ENCODE peak calls at places on chromosomes 3 and 15, in five cellular contexts. Z is stomach, P is OCI-LY7, Y is heart left ventricle, S is IMR-90. D is an unnamed sample. For H3K9me3, the result is how much of the 10 kb centered on the place peaks cover.

GRCh38 chr15:90588427-90588826 is 58.7 kb downstream of the CRTC3 start:
- DNase-seq in Z (no peak), P (no peak), Y (no peak), S (peak), D (no peak)

GRCh38 chr3:96175500-96175899 is 638.9 kb upstream of the EPHA6 start:
- DNase-seq in Z (no peak), P (no peak), Y (no peak), S (no peak), D (no peak)

GRCh38 chr3:72722930-72723726 is 125.1 kb downstream of the SHQ1 start:
- DNase-seq in Z (peak), P (no peak), Y (no peak), S (peak), D (no peak)

GRCh38 chr15:95262866-95263564 is 1031.7 kb downstream of the MCTP2 start:
- DNase-seq in Z (no peak), P (no peak), Y (no peak), S (peak), D (no peak)

GRCh38 chr3:187456268-187456667 is 88.1 kb downstream of the RTP4 start:
- DNase-seq in Z (peak), P (no peak), Y (peak), S (no peak), D (no peak)

GRCh38 chr3:187922704-187923393 is 177.6 kb upstream of the BCL6 start:
- DNase-seq in Z (no peak), P (no peak), Y (no peak), S (peak), D (no peak)

GRCh38 chr15:78149805-78150751 is 916 bp downstream of the IDH3A start:
- DNase-seq in Z (no peak), P (peak), Y (no peak), S (no peak), D (peak)

GRCh38 chr15:69288531-69289311 is 10.0 kb upstream of the PAQR5 start:
- DNase-seq in Z (no peak), P (no peak), Y (no peak), S (no peak), D (peak)

GRCh38 chr15:45618813-45619212 is 16.0 kb upstream of the SQOR start:
- DNase-seq in Z (no peak), P (peak), Y (no peak), S (no peak), D (no peak)

GRCh38 chr15:79675982-79676381 is 220.8 kb downstream of the MTHFS start:
- DNase-seq in Z (no peak), P (no peak), Y (no peak), S (no peak), D (no peak)

GRCh38 chr3:45555154-45555591 is 39.4 kb upstream of the LIMD1 start:
- DNase-seq in Z (no peak), P (no peak), Y (no peak), S (no peak), D (no peak)
- TF ChIP-seq CTCF in Z (no peak), P (no peak), Y (no peak), S (no peak), D (no peak)

GRCh38 chr15:27576576-27576975 is 522.5 kb downstream of the OCA2 start:
- DNase-seq in Z (no peak), P (no peak), Y (no peak), S (no peak), D (no peak)

GRCh38 chr15:27573800-27574485 is 525.2 kb downstream of the OCA2 start:
- DNase-seq in Z (no peak), P (no peak), Y (no peak), S (no peak), D (no peak)

GRCh38 chr15:27579738-27580137 is 519.4 kb downstream of the OCA2 start:
- DNase-seq in Z (no peak), P (no peak), Y (no peak), S (no peak), D (no peak)

GRCh38 chr15:27570746-27571145 is 528.4 kb downstream of the OCA2 start:
- DNase-seq in Z (no peak), P (no peak), Y (no peak), S (no peak), D (no peak)

GRCh38 chr15:27574541-27575054 is 524.5 kb downstream of the OCA2 start:
- DNase-seq in Z (no peak), P (no peak), Y (no peak), S (no peak), D (no peak)
- H3K9me3 ChIP-seq in Z (under half), P (under half), Y (under half), S (under half), D (under half)

GRCh38 chr3:31957106-31957505 is 24.0 kb downstream of the OSBPL10 start:
- DNase-seq in Z (no peak), P (no peak), Y (no peak), S (no peak), D (no peak)
- TF ChIP-seq CTCF in Z (no peak), P (no peak), Y (no peak), S (no peak), D (no peak)

GRCh38 chr15:63945838-63946298 is 100.4 kb downstream of the DAPK2 start:
- DNase-seq in Z (peak), P (no peak), Y (no peak), S (no peak), D (peak)
- H3K9me3 ChIP-seq in Z (under half), P (under half), Y (under half), S (under half), D (under half)

GRCh38 chr15:31265090-31265870 is 61.4 kb upstream of the KLF13 start:
- DNase-seq in Z (peak), P (peak), Y (peak), S (no peak), D (peak)
- TF ChIP-seq CTCF in Z (no peak), P (no peak), Y (no peak), S (no peak), D (no peak)

DNA sequence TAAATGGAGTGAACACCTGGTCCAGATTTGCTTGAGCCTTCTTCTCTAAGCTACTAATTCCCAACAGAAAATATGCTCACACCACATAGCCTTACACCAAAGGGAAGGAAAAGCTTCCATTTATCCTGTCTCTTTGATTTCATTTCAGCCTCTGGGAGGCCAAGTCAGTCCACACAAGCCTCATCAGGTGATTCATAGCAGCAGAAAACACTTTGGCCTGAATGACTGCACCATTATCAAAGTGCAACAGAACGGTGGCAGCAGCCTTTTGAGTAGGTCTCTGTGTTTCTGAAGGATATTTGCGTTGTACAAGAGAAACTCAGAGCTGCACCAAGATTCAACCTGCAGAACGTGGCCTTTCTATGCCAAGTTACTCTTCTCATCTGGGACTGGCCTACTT is 46.6 kb upstream of the SNRK start:
- DNase-seq in Z (no peak), P (no peak), Y (no peak), S (no peak), D (no peak)
- H3K9me3 ChIP-seq in Z (under half), P (under half), Y (under half), S (under half), D (under half)